ENCODE peak calls at places on chromosomes 6 and 20, in four cellular contexts. L, A, Y and C are unnamed samples.

GRCh38 chr6:2229742-2230141 is 15.7 kb downstream of the GMDS start:
- DNase-seq in L (no peak), A (no peak), Y (no peak), C (no peak)

GRCh38 chr6:292506-293184 is 358 bp downstream of the DUSP22 start:
- DNase-seq in L (no peak), A (peak), Y (no peak), C (peak)

GRCh38 chr6:142441716-142442115 is 139.9 kb downstream of the ADGRG6 start:
- DNase-seq in L (no peak), A (no peak), Y (no peak), C (no peak)

GRCh38 chr20:3404402-3404801 is 3.1 kb downstream of the DNAAF9 start:
- DNase-seq in L (no peak), A (no peak), Y (no peak), C (no peak)

GRCh38 chr6:156582509-156582992 is 194.6 kb upstream of the ARID1B start:
- DNase-seq in L (peak), A (no peak), Y (no peak), C (no peak)

GRCh38 chr6:110542311-110543024 is 66.1 kb upstream of the SLC22A16 start:
- DNase-seq in L (no peak), A (no peak), Y (no peak), C (no peak)

GRCh38 chr6:134544737-134545136 is 226.8 kb upstream of the SGK1 start:
- DNase-seq in L (no peak), A (no peak), Y (no peak), C (no peak)

GRCh38 chr20:49513531-49513930 is 31.1 kb upstream of the KCNB1 start:
- DNase-seq in L (no peak), A (no peak), Y (no peak), C (no peak)

GRCh38 chr6:121285041-121285440 is 49.2 kb downstream of the TBC1D32 start:
- DNase-seq in L (peak), A (no peak), Y (no peak), C (no peak)